ENCODE peak calls at places on chromosomes 6 and 20, in nine cellular contexts. C is HAP-1, D is EL, Q is ACHN, K is MCF 10A, N is astrocyte of the spinal cord, V is gastrocnemius medialis, Z is tibial nerve, J is RCC 7860. G is an unnamed sample.

GRCh38 chr20:44748005-44748370 is 2.3 kb downstream of the KCNK15 start:
- DNase-seq in D (no peak), V (no peak), N (no peak), K (no peak), J (no peak), Q (no peak), C (no peak), Z (peak), G (no peak)

GRCh38 chr6:1630771-1631217 is 21.1 kb downstream of the FOXC1 start:
- DNase-seq in V (no peak), K (no peak), C (no peak), N (peak), D (peak), Z (no peak), J (peak), Q (no peak), G (peak)

GRCh38 chr20:63837475-63837874 is 6.4 kb upstream of the ZBTB46 start:
- DNase-seq in Z (no peak), J (no peak), K (no peak), D (no peak), Q (no peak), V (no peak), N (no peak), C (no peak), G (no peak)

GRCh38 chr6:119384444-119384843 is 34.9 kb upstream of the MAN1A1 start:
- DNase-seq in N (peak), C (no peak), V (no peak), Q (no peak), J (no peak), K (no peak), Z (no peak), D (no peak), G (no peak)

GRCh38 chr20:51700809-51701285 is 67.3 kb downstream of the ATP9A start:
- DNase-seq in C (peak), Z (peak), K (peak), J (peak), N (peak), V (no peak), Q (peak), D (peak), G (peak)

GRCh38 chr6:169232507-169232931 is 21.1 kb downstream of the THBS2 start:
- DNase-seq in J (no peak), D (no peak), V (no peak), C (no peak), Q (no peak), K (no peak), N (no peak), Z (no peak), G (no peak)

GRCh38 chr6:6006428-6007310 is at the start of gene NRN1:
- DNase-seq in K (no peak), N (peak), J (no peak), Z (no peak), C (peak), D (peak), Q (no peak), V (no peak), G (peak)

GRCh38 chr6:31037169-31037568 is 26.9 kb downstream of the MUC22 start:
- DNase-seq in D (no peak), Z (no peak), C (no peak), Q (no peak), V (no peak), J (no peak), K (no peak), N (no peak), G (no peak)

GRCh38 chr20:6575912-6576391 is 191.5 kb upstream of the BMP2 start:
- DNase-seq in C (no peak), Q (no peak), J (no peak), D (peak), Z (no peak), K (no peak), V (no peak), N (peak), G (no peak)

GRCh38 chr6:137692806-137693205 is 174.3 kb upstream of the TNFAIP3 start:
- DNase-seq in N (peak), C (no peak), Z (no peak), Q (peak), K (no peak), J (peak), D (peak), V (no peak), G (peak)

GRCh38 chr6:26379236-26380139 is 3.4 kb upstream of the BTN2A2 start:
- DNase-seq in N (no peak), K (no peak), C (no peak), Q (no peak), Z (no peak), D (no peak), V (no peak), J (no peak), G (no peak)

GRCh38 chr20:6122873-6123649 is at the start of gene FERMT1:
- DNase-seq in C (peak), K (peak), D (peak), V (no peak), N (peak), Z (no peak), J (peak), Q (peak), G (peak)

GRCh38 chr6:130848945-130849344 is 21.7 kb downstream of the SMLR1 start:
- DNase-seq in Q (no peak), K (peak), V (no peak), D (peak), N (no peak), C (peak), J (no peak), Z (no peak), G (peak)

GRCh38 chr20:57126481-57127092 is 139.9 kb downstream of the BMP7 start:
- DNase-seq in Q (no peak), N (no peak), V (no peak), D (peak), C (no peak), J (no peak), Z (no peak), K (peak), G (no peak)

GRCh38 chr6:53512631-53513030 is 32.3 kb downstream of the GCLC start:
- DNase-seq in V (no peak), K (no peak), N (no peak), Z (no peak), J (no peak), D (no peak), C (no peak), Q (no peak), G (no peak)

GRCh38 chr20:36483205-36483918 is 58.0 kb upstream of the MYL9 start:
- DNase-seq in N (no peak), K (no peak), D (peak), Z (no peak), J (no peak), Q (no peak), V (no peak), C (no peak), G (no peak)

GRCh38 chr6:163711615-163712568 is 297.4 kb downstream of the QKI start:
- DNase-seq in Z (peak), N (no peak), V (peak), Q (no peak), K (no peak), J (no peak), C (no peak), D (no peak), G (no peak)

GRCh38 chr6:110755411-110755834 is 59.8 kb downstream of the CDK19 start:
- DNase-seq in Z (no peak), N (peak), D (no peak), Q (no peak), C (no peak), J (no peak), V (no peak), K (no peak), G (no peak)

GRCh38 chr6:133055527-133055966 is 185.6 kb upstream of the EYA4 start:
- DNase-seq in C (no peak), K (no peak), Z (no peak), J (no peak), D (no peak), N (no peak), V (no peak), Q (no peak), G (no peak)

GRCh38 chr20:40868568-40869223 is 159.9 kb upstream of the TOP1 start:
- DNase-seq in Z (peak), J (no peak), V (no peak), N (peak), Q (no peak), D (peak), C (no peak), K (peak), G (peak)

GRCh38 chr6:46419576-46420002 is 71.7 kb downstream of the RCAN2 start:
- DNase-seq in Z (peak), D (peak), V (peak), J (peak), C (peak), N (peak), K (peak), Q (peak), G (peak)

GRCh38 chr20:50188879-50189680 is 1.6 kb upstream of the CEBPB start:
- DNase-seq in D (no peak), C (no peak), N (no peak), V (no peak), Q (no peak), J (no peak), Z (no peak), K (no peak), G (no peak)

GRCh38 chr6:163491901-163492300 is 77.4 kb downstream of the QKI start:
- DNase-seq in V (no peak), D (no peak), Z (no peak), N (no peak), Q (no peak), J (no peak), K (no peak), C (no peak), G (no peak)

GRCh38 chr6:169069361-169069760 is 184.3 kb downstream of the THBS2 start:
- DNase-seq in N (no peak), C (no peak), Z (no peak), K (no peak), Q (no peak), D (no peak), V (no peak), J (no peak), G (no peak)

GRCh38 chr6:119497988-119498727 is 148.6 kb upstream of the MAN1A1 start:
- DNase-seq in Z (no peak), N (no peak), C (no peak), Q (no peak), J (no peak), K (no peak), D (no peak), V (no peak), G (no peak)

GRCh38 chr6:14091329-14091978 is 26.1 kb upstream of the CD83 start:
- DNase-seq in N (no peak), C (no peak), Z (no peak), V (no peak), D (no peak), Q (no peak), J (no peak), K (no peak), G (no peak)

GRCh38 chr6:139290787-139291294 is 957 bp downstream of the TXLNB start:
- DNase-seq in N (peak), K (peak), Z (peak), C (no peak), V (peak), D (peak), J (no peak), Q (no peak), G (peak)

GRCh38 chr6:137808191-137808590 is 58.9 kb upstream of the TNFAIP3 start:
- DNase-seq in Z (no peak), N (peak), C (no peak), D (peak), K (peak), V (no peak), Q (peak), J (peak), G (peak)